ENCODE peak calls at places on chromosomes 11 and 22, in four cellular contexts. B is HepG2, Z is K562, O is WTC11. C is an unnamed sample.

GRCh38 chr11:26227311-26227710 is 104.6 kb upstream of the ANO3 start:
- DNase-seq in B (peak), Z (no peak), O (no peak), C (peak)

GRCh38 chr11:83299681-83300080 is 13.5 kb upstream of the CCDC90B start:
- DNase-seq in B (no peak), Z (no peak), O (no peak), C (no peak)

GRCh38 chr11:130631119-130631518 is 182.7 kb downstream of the ADAMTS15 start:
- DNase-seq in B (no peak), Z (no peak), O (no peak), C (no peak)

GRCh38 chr11:48019597-48019996 is 39.2 kb downstream of the PTPRJ start:
- DNase-seq in B (no peak), Z (no peak), O (no peak), C (no peak)

GRCh38 chr11:123231777-123232176 is 36.7 kb upstream of the CLMP start:
- DNase-seq in B (no peak), Z (no peak), O (no peak), C (no peak)

GRCh38 chr22:45640291-45640940 is 31.2 kb upstream of the ATXN10 start:
- DNase-seq in B (no peak), Z (no peak), O (no peak), C (no peak)

GRCh38 chr11:132632641-132633124 is 899.6 kb downstream of the OPCML start:
- DNase-seq in B (no peak), Z (no peak), O (no peak), C (no peak)

GRCh38 chr11:72673284-72673942 is 809 bp downstream of the PDE2A start:
- DNase-seq in B (no peak), Z (no peak), O (peak), C (no peak)

GRCh38 chr11:7904910-7905309 is 26.2 kb downstream of the OR10A6 start:
- DNase-seq in B (no peak), Z (no peak), O (no peak), C (no peak)

GRCh38 chr11:19978668-19979518 is 181.4 kb downstream of the DBX1 start:
- DNase-seq in B (peak), Z (no peak), O (no peak), C (peak)

GRCh38 chr11:73292481-73292880 is 15.6 kb upstream of the ARHGEF17 start:
- DNase-seq in B (no peak), Z (no peak), O (no peak), C (no peak)

GRCh38 chr11:129937592-129938238 is 42.3 kb upstream of the NFRKB start:
- DNase-seq in B (no peak), Z (no peak), O (no peak), C (no peak)

GRCh38 chr11:19225599-19225998 is 15.1 kb downstream of the E2F8 start:
- DNase-seq in B (no peak), Z (no peak), O (no peak), C (no peak)

GRCh38 chr22:43826142-43827093 is 14.3 kb upstream of the EFCAB6 start:
- DNase-seq in B (no peak), Z (no peak), O (no peak), C (no peak)

GRCh38 chr22:22248878-22249277 is 4.3 kb downstream of the VPREB1 start:
- DNase-seq in B (no peak), Z (no peak), O (no peak), C (no peak)

GRCh38 chr11:113397212-113397611 is 9.6 kb downstream of the ANKK1 start:
- DNase-seq in B (no peak), Z (no peak), O (no peak), C (no peak)

GRCh38 chr22:49769691-49770315 is 57.9 kb downstream of the BRD1 start:
- DNase-seq in B (no peak), Z (no peak), O (no peak), C (no peak)

GRCh38 chr11:78926633-78927347 is 352.1 kb upstream of the NARS2 start:
- DNase-seq in B (no peak), Z (no peak), O (no peak), C (no peak)

GRCh38 chr22:37077802-37078448 is 26.4 kb downstream of the KCTD17 start:
- DNase-seq in B (peak), Z (peak), O (peak), C (no peak)

GRCh38 chr22:50613291-50613981 is 12.8 kb downstream of the MAPK8IP2 start:
- DNase-seq in B (peak), Z (peak), O (no peak), C (no peak)

GRCh38 chr22:27135582-27135981 is 478.2 kb downstream of the MIAT start:
- DNase-seq in B (peak), Z (no peak), O (no peak), C (no peak)

GRCh38 chr22:31625661-31626426 is 36.2 kb downstream of the PISD start:
- DNase-seq in B (no peak), Z (peak), O (peak), C (no peak)
- TF ChIP-seq CBFB in B (no peak), Z (no peak), O (no peak), C (no peak)

GRCh38 chr22:19266547-19267086 is 24.9 kb downstream of the CLTCL1 start:
- DNase-seq in B (no peak), Z (no peak), O (no peak), C (no peak)

GRCh38 chr22:19271273-19271855 is 20.2 kb downstream of the CLTCL1 start:
- DNase-seq in B (no peak), Z (no peak), O (no peak), C (no peak)

GRCh38 chr22:19275104-19275503 is 16.4 kb downstream of the CLTCL1 start:
- DNase-seq in B (no peak), Z (no peak), O (no peak), C (no peak)

GRCh38 chr22:19271856-19272535 is 19.5 kb downstream of the CLTCL1 start:
- DNase-seq in B (peak), Z (no peak), O (no peak), C (no peak)

GRCh38 chr22:19270873-19271272 is 20.6 kb downstream of the CLTCL1 start:
- DNase-seq in B (no peak), Z (no peak), O (no peak), C (no peak)
- TF ChIP-seq CREB1 in B (no peak), Z (no peak), O (no peak), C (no peak)

DNA sequence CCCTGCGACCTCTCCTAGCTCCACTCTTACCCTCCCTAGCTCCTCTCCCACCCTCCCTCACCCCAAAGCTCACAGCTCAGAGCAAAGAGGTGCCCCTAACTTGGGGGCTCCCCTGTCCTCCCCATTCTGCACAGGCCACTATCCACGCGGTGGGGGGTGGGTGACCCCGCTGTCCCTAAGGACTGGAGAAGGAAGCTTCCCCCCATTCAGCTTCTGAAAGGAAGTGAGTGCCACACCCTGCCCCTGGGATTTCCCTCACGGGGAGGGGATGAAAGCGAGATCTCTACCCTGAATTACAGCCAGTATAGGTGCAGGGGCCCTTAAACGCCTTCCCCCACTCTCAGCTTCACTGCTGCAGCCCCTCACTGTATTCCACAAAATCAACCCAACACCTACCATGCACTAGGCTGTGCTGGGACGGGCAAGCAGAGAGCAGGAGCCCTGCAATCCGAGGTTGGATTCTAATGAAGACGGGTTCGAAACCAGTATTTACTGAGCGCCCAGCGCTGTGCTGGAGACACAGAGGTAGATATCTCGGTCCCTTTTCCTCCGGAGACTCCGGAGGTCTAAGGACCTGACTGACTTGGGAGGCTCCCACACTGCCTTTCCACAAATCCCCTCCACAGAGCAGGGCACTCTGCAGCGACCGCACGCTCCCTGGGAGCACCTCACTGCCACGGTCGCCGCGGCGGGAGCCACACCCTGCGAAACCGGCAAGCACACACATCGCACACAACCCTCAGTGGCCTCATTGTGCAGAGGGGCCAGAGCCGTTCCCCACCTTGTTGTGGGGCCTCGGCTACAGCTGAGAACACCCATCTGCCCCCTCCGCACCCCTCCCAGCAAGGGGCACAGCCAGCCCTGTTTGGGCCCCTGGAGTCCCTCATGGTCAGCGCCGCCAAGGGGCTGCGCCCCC is 1.8 kb downstream of the AHNAK start:
- DNase-seq in B (no peak), Z (peak), O (no peak), C (no peak)
- TF ChIP-seq CBFB in B (no peak), Z (no peak), O (no peak), C (no peak)

GRCh38 chr11:104776501-104777170 is 121.6 kb downstream of the CASP12 start:
- DNase-seq in B (no peak), Z (no peak), O (no peak), C (no peak)
- TF ChIP-seq CREB1 in B (no peak), Z (no peak), O (no peak), C (no peak)

DNA sequence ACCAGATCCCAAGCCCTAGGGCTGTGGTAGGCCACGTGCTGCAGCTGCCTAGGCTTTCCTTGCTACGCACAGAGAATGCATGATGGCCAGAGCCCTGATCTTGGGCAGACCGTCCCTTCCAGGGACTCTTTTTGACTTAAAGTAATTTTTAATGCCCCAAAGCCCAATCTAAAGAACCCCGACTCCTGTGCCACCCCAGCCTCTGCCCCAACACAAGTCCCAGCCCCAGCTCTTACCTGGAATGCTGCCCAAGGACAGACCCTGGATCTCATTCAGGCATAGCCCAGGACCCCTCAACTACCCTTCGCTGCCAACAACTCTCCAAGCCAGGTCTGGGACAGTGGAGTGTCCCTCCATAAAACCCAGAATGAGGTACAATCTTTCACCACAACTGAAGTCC is 211.7 kb upstream of the B3GAT1 start:
- DNase-seq in B (no peak), Z (no peak), O (no peak), C (no peak)
- TF ChIP-seq CBFB in B (no peak), Z (no peak), O (no peak), C (no peak)

DNA sequence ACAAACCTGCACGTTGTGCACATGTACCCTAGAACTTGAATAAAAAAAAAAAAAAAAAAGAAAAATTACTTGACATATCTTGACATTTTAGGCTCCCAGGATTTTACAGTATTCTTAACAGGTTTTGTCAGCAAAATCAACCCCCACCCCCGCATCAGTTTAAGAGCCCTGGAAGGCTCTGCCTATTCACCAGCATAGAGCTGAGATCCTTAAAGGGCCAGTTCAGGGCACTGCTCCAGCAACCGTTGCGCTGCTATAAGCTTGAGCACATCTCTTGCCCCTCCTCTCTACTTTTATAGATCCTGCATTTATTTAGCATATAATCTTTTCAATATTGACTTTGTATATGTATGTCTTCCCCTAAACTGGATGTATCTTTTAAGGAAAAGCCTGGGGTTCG is 697 bp upstream of the PAFAH1B2 start:
- DNase-seq in B (no peak), Z (peak), O (no peak), C (no peak)
- TF ChIP-seq CREB1 in B (no peak), Z (no peak), O (no peak), C (no peak)

GRCh38 chr11:6199174-6199810 is at the start of gene OR52W1:
- DNase-seq in B (no peak), Z (no peak), O (no peak), C (no peak)

GRCh38 chr11:6197466-6198200 is 1.4 kb upstream of the OR52W1 start:
- DNase-seq in B (no peak), Z (no peak), O (no peak), C (no peak)

GRCh38 chr11:6191733-6192132 is 7.3 kb upstream of the OR52W1 start:
- DNase-seq in B (no peak), Z (no peak), O (no peak), C (no peak)

GRCh38 chr11:6196396-6196795 is 2.6 kb upstream of the OR52W1 start:
- DNase-seq in B (no peak), Z (no peak), O (no peak), C (no peak)

DNA sequence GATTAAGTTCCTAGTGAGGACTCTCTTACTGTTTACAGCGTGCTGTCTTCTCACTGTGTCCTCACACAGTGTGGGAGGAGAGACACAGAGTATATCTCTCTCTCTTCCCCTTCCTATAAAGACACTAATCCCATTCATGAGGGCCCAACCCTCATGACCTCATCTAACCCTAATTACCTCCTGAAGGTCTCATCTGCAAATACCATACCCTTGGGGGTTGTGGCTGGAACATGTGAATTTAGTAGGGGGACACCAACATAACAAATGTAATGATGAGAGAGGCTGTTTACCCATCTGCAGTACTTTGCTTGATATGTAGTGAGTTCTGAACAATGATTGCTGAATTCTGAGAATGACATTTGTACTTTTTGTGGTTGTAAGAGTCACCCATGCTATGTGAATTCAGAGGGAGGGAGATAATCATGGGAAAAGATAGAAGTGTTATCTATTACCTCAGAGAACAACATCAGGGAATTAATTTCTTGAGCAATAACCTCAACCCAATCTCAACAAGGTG is 4.9 kb upstream of the OR52W1 start:
- DNase-seq in B (no peak), Z (no peak), O (no peak), C (no peak)
- TF ChIP-seq CBFB in B (no peak), Z (no peak), O (no peak), C (no peak)

DNA sequence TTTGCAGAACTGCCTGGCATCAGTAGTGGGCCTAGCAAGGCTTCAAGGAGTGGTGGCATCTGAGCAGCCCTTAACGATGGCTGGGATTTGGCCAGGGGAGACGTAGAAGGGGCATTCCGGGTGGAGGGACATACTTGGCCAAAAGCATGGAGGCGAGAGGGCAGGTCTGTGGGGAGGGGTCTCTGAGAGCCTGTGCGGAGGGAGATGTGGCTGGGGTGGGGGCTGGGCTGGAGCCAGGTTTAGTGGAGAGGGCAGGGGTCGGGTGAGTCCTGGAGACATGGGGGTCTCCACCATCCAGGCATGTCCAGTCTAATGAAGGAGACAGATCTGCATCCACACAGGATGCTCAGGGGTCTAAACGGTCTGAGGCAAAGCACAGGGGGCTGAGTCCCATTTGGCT is 34.4 kb upstream of the WNT11 start:
- DNase-seq in B (no peak), Z (no peak), O (no peak), C (no peak)
- TF ChIP-seq CREB1 in B (no peak), Z (no peak), O (no peak), C (no peak)

DNA sequence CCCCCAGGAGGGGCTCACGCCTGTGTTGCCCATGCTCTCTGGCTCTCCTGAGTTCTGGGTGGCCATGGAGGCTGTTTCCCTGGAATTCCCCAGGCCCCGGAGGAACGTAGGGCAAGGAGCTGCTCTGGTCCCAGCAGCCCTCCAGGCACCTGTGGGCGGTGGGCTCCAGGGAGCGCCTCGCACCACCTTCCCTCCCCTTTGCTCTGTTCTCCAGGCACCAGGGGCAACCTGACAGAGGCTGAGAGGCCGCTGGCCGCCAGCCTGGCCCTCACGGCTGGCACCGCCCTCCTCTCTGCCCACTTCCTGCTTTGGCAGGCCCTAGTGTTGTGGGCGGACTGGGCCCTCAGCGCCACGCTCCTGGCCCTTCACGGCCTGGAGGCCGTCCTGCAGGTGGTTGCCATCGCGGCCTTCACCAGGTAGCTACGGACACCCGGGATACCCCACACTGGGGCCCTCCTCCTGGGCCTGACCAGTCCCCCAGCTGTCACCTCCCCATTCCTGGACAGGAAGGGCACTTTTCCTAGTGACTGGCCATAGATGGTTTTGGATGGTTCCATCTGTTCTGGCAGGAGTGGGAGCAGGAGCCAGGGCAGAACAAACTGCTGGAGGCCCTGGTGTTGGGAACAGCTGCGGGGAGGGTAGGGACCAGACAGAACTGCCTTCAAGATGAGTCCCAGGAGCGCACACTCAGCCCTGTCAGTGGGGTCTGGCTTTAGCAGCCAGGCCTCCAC is 3.1 kb upstream of the EPS8L2 start:
- DNase-seq in B (no peak), Z (no peak), O (no peak), C (no peak)
- TF ChIP-seq CBFB in B (no peak), Z (no peak), O (no peak), C (no peak)

GRCh38 chr11:114912826-114913225 is 234.5 kb downstream of the NXPE2 start:
- DNase-seq in B (no peak), Z (no peak), O (no peak), C (no peak)

GRCh38 chr11:114914231-114915005 is 236.1 kb downstream of the NXPE2 start:
- DNase-seq in B (no peak), Z (no peak), O (no peak), C (no peak)

GRCh38 chr11:114909866-114910265 is 231.5 kb downstream of the NXPE2 start:
- DNase-seq in B (peak), Z (no peak), O (peak), C (no peak)
- TF ChIP-seq CREB1 in B (no peak), Z (no peak), O (no peak), C (no peak)

C was measured in GM12878.